ENCODE peak calls at places on chromosomes 1 and 21, in six cellular contexts. L is activated CD4-positive, alpha-beta T cell treated with anti-CD3 and anti-CD28 coated beads for 1 hour; E is stimulated activated CD4-positive, alpha-beta T cell treated with anti-CD3 and anti-CD28 coated beads, Interleukin-2, amount 100 ng/mL, for 4 hours; M is colonic mucosa; A is PC-9; F is CD8-positive, alpha-beta memory T cell. Z is an unnamed sample.

GRCh38 chr1:158227904-158228623 is 26.2 kb upstream of the CD1A start:
- DNase-seq in E (no peak), M (no peak), F (no peak), L (no peak), A (no peak), Z (no peak)

GRCh38 chr1:173527151-173527826 is 50.2 kb downstream of the PRDX6 start:
- DNase-seq in E (no peak), M (no peak), L (no peak), A (peak), F (no peak), Z (no peak)

GRCh38 chr21:28834335-28835238 is 158.1 kb downstream of the LTN1 start:
- DNase-seq in F (no peak), A (no peak), L (no peak), M (peak), E (no peak), Z (no peak)

GRCh38 chr1:8267307-8267706 is 50.6 kb upstream of the SLC45A1 start:
- DNase-seq in F (no peak), A (no peak), M (no peak), E (no peak), L (no peak), Z (no peak)

GRCh38 chr1:97160796-97161195 is 439.2 kb downstream of the PTBP2 start:
- DNase-seq in M (no peak), E (no peak), A (peak), L (no peak), F (no peak), Z (no peak)

GRCh38 chr1:94621392-94621791 is 79.8 kb upstream of the F3 start:
- DNase-seq in E (no peak), L (no peak), A (peak), F (no peak), M (peak), Z (peak)

GRCh38 chr1:65146908-65147423 is 1.0 kb upstream of the AK4 start:
- DNase-seq in E (no peak), L (no peak), F (no peak), M (no peak), A (no peak), Z (peak)

GRCh38 chr1:240278082-240278481 is 186.4 kb downstream of the FMN2 start:
- DNase-seq in F (no peak), E (no peak), A (no peak), L (no peak), M (no peak), Z (no peak)

GRCh38 chr21:40041446-40041845 is 174.2 kb downstream of the PCP4 start:
- DNase-seq in E (no peak), A (no peak), L (no peak), M (no peak), F (no peak), Z (no peak)

GRCh38 chr1:109822749-109823542 is 59.2 kb upstream of the EPS8L3 start:
- DNase-seq in E (no peak), M (no peak), A (no peak), F (no peak), L (no peak), Z (peak)

GRCh38 chr1:15969321-15969880 is 6.5 kb downstream of the ZBTB17 start:
- DNase-seq in F (no peak), M (no peak), L (no peak), E (no peak), A (no peak), Z (no peak)

GRCh38 chr1:7808253-7808844 is 24.3 kb downstream of the PER3 start:
- DNase-seq in F (no peak), L (no peak), A (no peak), M (no peak), E (no peak), Z (peak)

GRCh38 chr21:45256021-45256911 is 31.4 kb downstream of the POFUT2 start:
- DNase-seq in M (no peak), L (no peak), E (no peak), F (no peak), A (no peak), Z (no peak)

GRCh38 chr1:11828511-11828910 is 19.1 kb downstream of the NPPA start:
- DNase-seq in E (no peak), M (no peak), L (no peak), A (no peak), F (no peak), Z (no peak)

GRCh38 chr1:226248091-226248490 is 24.6 kb downstream of the MIXL1 start:
- DNase-seq in A (no peak), F (no peak), L (no peak), E (no peak), M (no peak), Z (no peak)

GRCh38 chr21:27839512-27840115 is 872.7 kb upstream of the ADAMTS5 start:
- DNase-seq in F (no peak), A (no peak), L (no peak), E (no peak), M (no peak), Z (no peak)

GRCh38 chr21:42154237-42155044 is 64.5 kb upstream of the ABCG1 start:
- DNase-seq in L (no peak), A (no peak), F (no peak), M (no peak), E (no peak), Z (no peak)

GRCh38 chr21:28374881-28375280 is 617.8 kb downstream of the LTN1 start:
- DNase-seq in F (no peak), L (no peak), E (no peak), M (no peak), A (no peak), Z (no peak)

Z was measured in Caki2.